ENCODE peak calls at places on chromosomes 1 and 21, in seven cellular contexts. W is GM23248, F is AG10803, U is kidney epithelial cell, A is mammary epithelial cell, R is brain microvascular endothelial cell, E is pancreas. K is an unnamed sample.

GRCh38 chr1:27053977-27054376 is 41.3 kb upstream of the TENT5B start:
- DNase-seq in W (no peak), F (no peak), U (no peak), A (no peak), R (no peak), E (no peak), K (no peak)

GRCh38 chr1:10213186-10213585 is 2.8 kb downstream of the KIF1B start:
- DNase-seq in W (peak; percentile 19), F (no peak), U (no peak), A (no peak), R (no peak), E (no peak), K (no peak)

GRCh38 chr1:1631793-1632420 is at the start of gene MMP23B:
- DNase-seq in W (peak; percentile 20), F (no peak), U (no peak), A (no peak), R (no peak), E (peak; percentile 77), K (no peak)

GRCh38 chr1:30533796-30534550 is 189.4 kb downstream of the MATN1 start:
- DNase-seq in W (no peak), F (no peak), U (no peak), A (no peak), R (no peak), E (no peak), K (no peak)

GRCh38 chr21:43908167-43908566 is 43.1 kb downstream of the AGPAT3 start:
- DNase-seq in W (peak; percentile 8), F (no peak), U (no peak), A (no peak), R (no peak), E (no peak), K (no peak)

GRCh38 chr1:17167041-17167782 is 37.7 kb upstream of the PADI1 start:
- DNase-seq in W (peak; percentile 26), F (peak; percentile 26), U (no peak), A (no peak), R (no peak), E (no peak), K (no peak)

GRCh38 chr1:222894331-222894730 is 79.5 kb downstream of the DISP1 start:
- DNase-seq in W (no peak), F (no peak), U (no peak), A (no peak), R (no peak), E (peak; percentile 57), K (no peak)

GRCh38 chr1:30295674-30296073 is 427.7 kb downstream of the MATN1 start:
- DNase-seq in W (no peak), F (no peak), U (no peak), A (no peak), R (no peak), E (no peak), K (no peak)

GRCh38 chr1:53046930-53047329 is 15.1 kb upstream of the PODN start:
- DNase-seq in W (peak; percentile 42), F (peak; percentile 41), U (no peak), A (no peak), R (peak; percentile 78), E (no peak), K (no peak)

GRCh38 chr21:36059823-36060158 is 535 bp downstream of the SETD4 start:
- DNase-seq in W (peak; percentile 79), F (no peak), U (no peak), A (no peak), R (peak; percentile 39), E (peak; percentile 79), K (no peak)

DNA sequence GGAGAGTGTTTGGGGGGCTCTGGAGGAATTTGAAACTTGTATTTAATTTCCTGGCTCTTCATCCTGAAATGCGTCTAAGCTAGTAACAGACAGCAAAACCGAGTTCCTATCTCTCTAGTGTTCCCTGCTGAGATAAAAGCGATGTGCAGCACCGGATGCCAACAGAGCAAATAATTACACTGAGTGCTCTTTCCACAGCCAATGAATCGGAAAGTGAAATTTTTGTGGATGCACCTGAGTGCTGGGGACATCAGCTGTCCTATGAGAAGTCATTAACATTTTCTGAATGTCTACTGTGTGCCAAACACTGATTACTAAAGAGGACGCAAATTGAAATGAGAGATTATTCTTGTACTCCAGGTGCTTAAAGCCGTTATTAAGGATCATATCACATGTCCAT is 278.0 kb downstream of the RGS7 start:
- DNase-seq in W (no peak), F (no peak), U (no peak), A (no peak), R (no peak), E (no peak), K (no peak)
- H3K4me3 ChIP-seq in W (no peak overlapping the region), F (no peak overlapping the region), U (no peak overlapping the region), A (no peak overlapping the region), R (no peak overlapping the region), E (no peak overlapping the region), K (no peak overlapping the region)

DNA sequence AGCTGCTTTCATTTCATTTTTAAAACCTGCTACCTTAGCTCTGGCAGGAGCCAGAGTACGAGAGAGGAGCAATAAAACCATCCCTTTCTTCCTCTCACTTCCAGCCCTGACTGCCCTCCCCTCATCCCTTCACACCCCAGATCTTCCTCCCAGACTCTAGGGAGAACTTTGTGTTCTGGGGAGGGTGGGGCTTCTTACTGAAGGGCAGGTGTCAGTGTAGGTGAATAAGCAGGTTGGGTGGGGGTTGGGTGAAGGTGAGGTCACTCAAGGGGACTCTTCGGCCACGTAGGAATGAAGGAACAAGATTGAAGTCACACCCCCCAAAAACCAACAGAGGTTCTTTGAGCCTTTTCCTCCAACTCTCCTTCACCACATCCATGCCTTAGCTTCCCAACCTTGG is 88.9 kb downstream of the CD58 start:
- DNase-seq in W (no peak), F (no peak), U (no peak), A (no peak), R (no peak), E (no peak), K (no peak)
- H3K4me3 ChIP-seq in W (no peak overlapping the region), F (no peak overlapping the region), U (no peak overlapping the region), A (no peak overlapping the region), R (no peak overlapping the region), E (no peak overlapping the region), K (no peak overlapping the region)

GRCh38 chr1:237032029-237032428 is 10.0 kb upstream of the RYR2 start:
- DNase-seq in W (no peak), F (no peak), U (no peak), A (no peak), R (peak; percentile 3), E (no peak), K (no peak)
- H3K4me3 ChIP-seq in W (no peak overlapping the region), F (no peak overlapping the region), U (no peak overlapping the region), A (no peak overlapping the region), R (no peak overlapping the region), E (no peak overlapping the region), K (no peak overlapping the region)

GRCh38 chr1:3096360-3096759 is 27.4 kb downstream of the PRDM16 start:
- DNase-seq in W (no peak), F (no peak), U (no peak), A (no peak), R (no peak), E (no peak), K (no peak)
- H3K4me3 ChIP-seq in W (no peak overlapping the region), F (no peak overlapping the region), U (no peak overlapping the region), A (no peak overlapping the region), R (no peak overlapping the region), E (no peak overlapping the region), K (no peak overlapping the region)

DNA sequence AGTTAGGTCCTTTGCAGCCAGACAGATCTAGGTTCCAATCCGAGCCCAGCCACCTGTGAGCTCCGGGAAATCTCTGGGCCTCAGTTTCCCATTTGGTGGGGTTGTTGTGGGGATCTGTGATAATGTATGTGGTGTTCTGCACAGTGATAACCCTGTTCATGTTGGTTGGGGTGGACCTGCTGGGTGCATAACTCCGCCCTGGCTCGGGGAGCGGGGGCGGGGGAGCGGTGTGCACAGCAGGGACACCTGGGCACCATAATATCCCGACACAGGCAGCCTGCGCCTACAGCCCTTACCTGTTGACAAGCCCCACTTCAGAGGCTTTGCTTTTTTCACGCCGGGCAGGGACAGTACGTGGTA is 48.0 kb upstream of the ACOT11 start:
- DNase-seq in W (no peak), F (no peak), U (no peak), A (no peak), R (no peak), E (no peak), K (no peak)
- H3K4me3 ChIP-seq in W (peak overlapping the region; percentile 69), F (no peak overlapping the region), U (no peak overlapping the region), A (no peak overlapping the region), R (peak overlapping the region; percentile 24), E (no peak overlapping the region), K (peak overlapping the region; percentile 36)

GRCh38 chr1:31587720-31588423 is 11.6 kb downstream of the TINAGL1 start:
- DNase-seq in W (peak; percentile 65), F (no peak), U (no peak), A (no peak), R (no peak), E (peak; percentile 87), K (peak; percentile 51)
- H3K4me3 ChIP-seq in W (no peak overlapping the region), F (no peak overlapping the region), U (no peak overlapping the region), A (no peak overlapping the region), R (no peak overlapping the region), E (no peak overlapping the region), K (no peak overlapping the region)

DNA sequence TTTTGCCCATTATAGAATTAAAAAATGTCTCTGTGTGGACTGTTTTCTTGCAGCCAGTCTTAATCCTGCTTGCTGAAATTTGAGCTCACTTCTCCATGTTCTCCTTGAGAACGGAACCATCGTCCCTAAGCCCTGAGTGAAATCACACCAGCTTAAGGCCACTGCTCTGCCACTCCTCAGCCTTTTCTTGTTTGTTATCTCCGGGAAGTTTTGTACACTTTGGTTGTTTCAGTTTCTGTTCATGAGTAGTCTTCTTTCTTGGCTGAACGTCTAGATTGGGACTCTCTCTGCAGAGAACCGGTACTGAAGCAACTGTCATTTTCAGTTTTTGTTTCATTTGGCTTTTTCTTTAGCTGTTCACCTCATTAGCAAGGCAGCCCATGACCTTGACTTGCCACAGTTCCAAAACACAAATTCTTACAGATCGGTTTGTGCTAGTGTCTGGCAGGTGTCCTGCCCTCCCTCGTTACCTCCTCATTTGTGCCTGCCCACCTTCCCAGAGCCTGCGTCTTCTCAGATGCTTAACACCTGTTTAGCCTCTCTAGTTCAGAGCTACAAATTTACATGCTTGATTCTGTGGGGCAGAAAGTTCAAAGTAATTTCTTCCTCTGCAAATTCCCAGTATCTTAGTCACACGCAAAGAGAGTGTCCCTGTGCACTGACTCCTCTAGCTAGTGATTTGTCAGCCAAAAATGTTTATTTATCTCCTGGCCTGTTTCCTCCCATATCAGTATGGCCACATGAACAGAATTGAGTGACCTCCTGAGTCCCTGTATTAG is 12.4 kb downstream of the PSEN2 start:
- DNase-seq in W (peak; percentile 45), F (peak; percentile 22), U (no peak), A (no peak), R (peak; percentile 15), E (no peak), K (peak; percentile 52)
- H3K4me3 ChIP-seq in W (no peak overlapping the region), F (no peak overlapping the region), U (no peak overlapping the region), A (no peak overlapping the region), R (no peak overlapping the region), E (no peak overlapping the region), K (no peak overlapping the region)

GRCh38 chr1:40687059-40687458 is 4.4 kb upstream of the NFYC start:
- DNase-seq in W (no peak), F (no peak), U (no peak), A (no peak), R (no peak), E (no peak), K (no peak)
- H3K4me3 ChIP-seq in W (no peak overlapping the region), F (no peak overlapping the region), U (no peak overlapping the region), A (no peak overlapping the region), R (no peak overlapping the region), E (no peak overlapping the region), K (no peak overlapping the region)